ENCODE peak calls at places on chromosome 17, in ten cellular contexts. One of them, this sample, is unnamed.
A peak's percentile ranks its signal among the peaks of the same experiment; 100 is the strongest.

GRCh38 chr17:1047177-1047885 is 50.4 kb downstream of the TIMM22 start:
- DNase-seq in effector CD4-positive, alpha-beta T cell: no peak
- DNase-seq in SHP77: no peak
- DNase-seq in naive B cell: no peak
- DNase-seq in ACHN: no peak
- DNase-seq in C1 segment of cervical spinal cord: no peak
- DNase-seq in retina: peak; percentile 53
- DNase-seq in activated T-cell treated with anti-CD3 and anti-CD28 coated beads, Interleukin-2, amount 50 U/mL, for 4 hours: no peak
- DNase-seq in stimulated activated CD4-positive, alpha-beta T cell treated with anti-CD3 and anti-CD28 coated beads, Interleukin-15, amount 100 ng/mL, for 1 hour: no peak
- DNase-seq in AG04450: peak; percentile 78
- DNase-seq in this sample: no peak

GRCh38 chr17:77768475-77768874 is 190.0 kb upstream of the TNRC6C start:
- DNase-seq in stimulated activated CD4-positive, alpha-beta T cell treated with anti-CD3 and anti-CD28 coated beads, Interleukin-15, amount 100 ng/mL, for 1 hour: no peak
- DNase-seq in C1 segment of cervical spinal cord: no peak
- DNase-seq in ACHN: no peak
- DNase-seq in activated T-cell treated with anti-CD3 and anti-CD28 coated beads, Interleukin-2, amount 50 U/mL, for 4 hours: no peak
- DNase-seq in effector CD4-positive, alpha-beta T cell: no peak
- DNase-seq in SHP77: no peak
- DNase-seq in retina: no peak
- DNase-seq in AG04450: no peak
- DNase-seq in naive B cell: no peak
- DNase-seq in this sample: no peak

GRCh38 chr17:47404875-47405274 is 81.1 kb downstream of the EFCAB13 start:
- DNase-seq in effector CD4-positive, alpha-beta T cell: no peak
- DNase-seq in activated T-cell treated with anti-CD3 and anti-CD28 coated beads, Interleukin-2, amount 50 U/mL, for 4 hours: no peak
- DNase-seq in C1 segment of cervical spinal cord: no peak
- DNase-seq in AG04450: no peak
- DNase-seq in retina: no peak
- DNase-seq in ACHN: no peak
- DNase-seq in SHP77: no peak
- DNase-seq in stimulated activated CD4-positive, alpha-beta T cell treated with anti-CD3 and anti-CD28 coated beads, Interleukin-15, amount 100 ng/mL, for 1 hour: no peak
- DNase-seq in naive B cell: no peak
- DNase-seq in this sample: no peak

GRCh38 chr17:58308173-58308984 is 20.2 kb downstream of the TSPOAP1 start:
- DNase-seq in AG04450: no peak
- DNase-seq in ACHN: peak; percentile 8
- DNase-seq in retina: no peak
- DNase-seq in SHP77: peak; percentile 34
- DNase-seq in C1 segment of cervical spinal cord: no peak
- DNase-seq in naive B cell: no peak
- DNase-seq in activated T-cell treated with anti-CD3 and anti-CD28 coated beads, Interleukin-2, amount 50 U/mL, for 4 hours: no peak
- DNase-seq in stimulated activated CD4-positive, alpha-beta T cell treated with anti-CD3 and anti-CD28 coated beads, Interleukin-15, amount 100 ng/mL, for 1 hour: no peak
- DNase-seq in effector CD4-positive, alpha-beta T cell: no peak
- DNase-seq in this sample: no peak

GRCh38 chr17:75404739-75405364 is 626 bp downstream of the GRB2 start:
- DNase-seq in retina: no peak
- DNase-seq in C1 segment of cervical spinal cord: no peak
- DNase-seq in AG04450: no peak
- DNase-seq in SHP77: peak; percentile 51
- DNase-seq in naive B cell: peak; percentile 28
- DNase-seq in ACHN: peak; percentile 55
- DNase-seq in effector CD4-positive, alpha-beta T cell: peak; percentile 39
- DNase-seq in activated T-cell treated with anti-CD3 and anti-CD28 coated beads, Interleukin-2, amount 50 U/mL, for 4 hours: peak; percentile 41
- DNase-seq in stimulated activated CD4-positive, alpha-beta T cell treated with anti-CD3 and anti-CD28 coated beads, Interleukin-15, amount 100 ng/mL, for 1 hour: peak; percentile 35
- DNase-seq in this sample: peak; percentile 70

GRCh38 chr17:81069084-81069645 is 34.2 kb downstream of the BAIAP2 start:
- DNase-seq in stimulated activated CD4-positive, alpha-beta T cell treated with anti-CD3 and anti-CD28 coated beads, Interleukin-15, amount 100 ng/mL, for 1 hour: no peak
- DNase-seq in SHP77: no peak
- DNase-seq in activated T-cell treated with anti-CD3 and anti-CD28 coated beads, Interleukin-2, amount 50 U/mL, for 4 hours: no peak
- DNase-seq in retina: no peak
- DNase-seq in C1 segment of cervical spinal cord: no peak
- DNase-seq in ACHN: no peak
- DNase-seq in effector CD4-positive, alpha-beta T cell: no peak
- DNase-seq in AG04450: no peak
- DNase-seq in naive B cell: no peak
- DNase-seq in this sample: no peak

GRCh38 chr17:17826942-17827785 is 9.6 kb downstream of the SREBF1 start:
- DNase-seq in C1 segment of cervical spinal cord: no peak
- DNase-seq in activated T-cell treated with anti-CD3 and anti-CD28 coated beads, Interleukin-2, amount 50 U/mL, for 4 hours: no peak
- DNase-seq in ACHN: no peak
- DNase-seq in SHP77: no peak
- DNase-seq in naive B cell: no peak
- DNase-seq in effector CD4-positive, alpha-beta T cell: no peak
- DNase-seq in retina: no peak
- DNase-seq in AG04450: no peak
- DNase-seq in stimulated activated CD4-positive, alpha-beta T cell treated with anti-CD3 and anti-CD28 coated beads, Interleukin-15, amount 100 ng/mL, for 1 hour: no peak
- DNase-seq in this sample: no peak

GRCh38 chr17:2688351-2689342 is 22.9 kb downstream of the CLUH start:
- DNase-seq in ACHN: no peak
- DNase-seq in AG04450: no peak
- DNase-seq in effector CD4-positive, alpha-beta T cell: no peak
- DNase-seq in activated T-cell treated with anti-CD3 and anti-CD28 coated beads, Interleukin-2, amount 50 U/mL, for 4 hours: no peak
- DNase-seq in naive B cell: no peak
- DNase-seq in stimulated activated CD4-positive, alpha-beta T cell treated with anti-CD3 and anti-CD28 coated beads, Interleukin-15, amount 100 ng/mL, for 1 hour: no peak
- DNase-seq in C1 segment of cervical spinal cord: no peak
- DNase-seq in retina: peak; percentile 41
- DNase-seq in SHP77: no peak
- DNase-seq in this sample: no peak

GRCh38 chr17:31882571-31882970 is 18.9 kb downstream of the UTP6 start:
- DNase-seq in naive B cell: peak; percentile 69
- DNase-seq in C1 segment of cervical spinal cord: no peak
- DNase-seq in activated T-cell treated with anti-CD3 and anti-CD28 coated beads, Interleukin-2, amount 50 U/mL, for 4 hours: no peak
- DNase-seq in effector CD4-positive, alpha-beta T cell: no peak
- DNase-seq in stimulated activated CD4-positive, alpha-beta T cell treated with anti-CD3 and anti-CD28 coated beads, Interleukin-15, amount 100 ng/mL, for 1 hour: no peak
- DNase-seq in SHP77: no peak
- DNase-seq in retina: no peak
- DNase-seq in ACHN: no peak
- DNase-seq in AG04450: no peak
- DNase-seq in this sample: no peak

GRCh38 chr17:62780273-62780672 is 27.8 kb downstream of the MARCHF10 start:
- DNase-seq in SHP77: peak; percentile 77
- DNase-seq in retina: no peak
- DNase-seq in effector CD4-positive, alpha-beta T cell: no peak
- DNase-seq in stimulated activated CD4-positive, alpha-beta T cell treated with anti-CD3 and anti-CD28 coated beads, Interleukin-15, amount 100 ng/mL, for 1 hour: no peak
- DNase-seq in C1 segment of cervical spinal cord: no peak
- DNase-seq in naive B cell: no peak
- DNase-seq in activated T-cell treated with anti-CD3 and anti-CD28 coated beads, Interleukin-2, amount 50 U/mL, for 4 hours: no peak
- DNase-seq in AG04450: no peak
- DNase-seq in ACHN: no peak
- DNase-seq in this sample: no peak

GRCh38 chr17:36900130-36900590 is 37.1 kb upstream of the LHX1 start:
- DNase-seq in effector CD4-positive, alpha-beta T cell: no peak
- DNase-seq in naive B cell: no peak
- DNase-seq in ACHN: no peak
- DNase-seq in AG04450: no peak
- DNase-seq in C1 segment of cervical spinal cord: no peak
- DNase-seq in SHP77: no peak
- DNase-seq in retina: no peak
- DNase-seq in activated T-cell treated with anti-CD3 and anti-CD28 coated beads, Interleukin-2, amount 50 U/mL, for 4 hours: no peak
- DNase-seq in stimulated activated CD4-positive, alpha-beta T cell treated with anti-CD3 and anti-CD28 coated beads, Interleukin-15, amount 100 ng/mL, for 1 hour: no peak
- DNase-seq in this sample: no peak

GRCh38 chr17:62008294-62008693 is 56.8 kb downstream of the MED13 start:
- DNase-seq in C1 segment of cervical spinal cord: no peak
- DNase-seq in SHP77: no peak
- DNase-seq in effector CD4-positive, alpha-beta T cell: no peak
- DNase-seq in ACHN: no peak
- DNase-seq in naive B cell: no peak
- DNase-seq in stimulated activated CD4-positive, alpha-beta T cell treated with anti-CD3 and anti-CD28 coated beads, Interleukin-15, amount 100 ng/mL, for 1 hour: no peak
- DNase-seq in activated T-cell treated with anti-CD3 and anti-CD28 coated beads, Interleukin-2, amount 50 U/mL, for 4 hours: no peak
- DNase-seq in AG04450: no peak
- DNase-seq in retina: no peak
- DNase-seq in this sample: no peak

GRCh38 chr17:35555695-35556094 is 4.9 kb downstream of the SLFN14 start:
- DNase-seq in activated T-cell treated with anti-CD3 and anti-CD28 coated beads, Interleukin-2, amount 50 U/mL, for 4 hours: no peak
- DNase-seq in effector CD4-positive, alpha-beta T cell: no peak
- DNase-seq in AG04450: no peak
- DNase-seq in retina: no peak
- DNase-seq in C1 segment of cervical spinal cord: no peak
- DNase-seq in stimulated activated CD4-positive, alpha-beta T cell treated with anti-CD3 and anti-CD28 coated beads, Interleukin-15, amount 100 ng/mL, for 1 hour: no peak
- DNase-seq in naive B cell: no peak
- DNase-seq in ACHN: no peak
- DNase-seq in SHP77: no peak
- DNase-seq in this sample: no peak

GRCh38 chr17:71349908-71350600 is 770.8 kb upstream of the SOX9 start:
- DNase-seq in C1 segment of cervical spinal cord: no peak
- DNase-seq in activated T-cell treated with anti-CD3 and anti-CD28 coated beads, Interleukin-2, amount 50 U/mL, for 4 hours: no peak
- DNase-seq in SHP77: no peak
- DNase-seq in ACHN: no peak
- DNase-seq in retina: no peak
- DNase-seq in naive B cell: no peak
- DNase-seq in effector CD4-positive, alpha-beta T cell: no peak
- DNase-seq in AG04450: no peak
- DNase-seq in stimulated activated CD4-positive, alpha-beta T cell treated with anti-CD3 and anti-CD28 coated beads, Interleukin-15, amount 100 ng/mL, for 1 hour: no peak
- DNase-seq in this sample: no peak

GRCh38 chr17:64130559-64131001 is 636 bp upstream of the ERN1 start:
- DNase-seq in naive B cell: no peak
- DNase-seq in SHP77: peak; percentile 65
- DNase-seq in activated T-cell treated with anti-CD3 and anti-CD28 coated beads, Interleukin-2, amount 50 U/mL, for 4 hours: peak; percentile 47
- DNase-seq in stimulated activated CD4-positive, alpha-beta T cell treated with anti-CD3 and anti-CD28 coated beads, Interleukin-15, amount 100 ng/mL, for 1 hour: peak; percentile 34
- DNase-seq in retina: no peak
- DNase-seq in AG04450: no peak
- DNase-seq in C1 segment of cervical spinal cord: no peak
- DNase-seq in ACHN: no peak
- DNase-seq in effector CD4-positive, alpha-beta T cell: no peak
- DNase-seq in this sample: no peak

GRCh38 chr17:38430316-38430715 is 2.1 kb downstream of the ARHGAP23 start:
- DNase-seq in ACHN: no peak
- DNase-seq in C1 segment of cervical spinal cord: no peak
- DNase-seq in activated T-cell treated with anti-CD3 and anti-CD28 coated beads, Interleukin-2, amount 50 U/mL, for 4 hours: no peak
- DNase-seq in AG04450: no peak
- DNase-seq in SHP77: no peak
- DNase-seq in stimulated activated CD4-positive, alpha-beta T cell treated with anti-CD3 and anti-CD28 coated beads, Interleukin-15, amount 100 ng/mL, for 1 hour: no peak
- DNase-seq in retina: no peak
- DNase-seq in naive B cell: no peak
- DNase-seq in effector CD4-positive, alpha-beta T cell: no peak
- DNase-seq in this sample: no peak

GRCh38 chr17:48624544-48625501 is 1.3 kb downstream of the HOXB9 start:
- DNase-seq in naive B cell: no peak
- DNase-seq in SHP77: peak; percentile 45
- DNase-seq in effector CD4-positive, alpha-beta T cell: no peak
- DNase-seq in C1 segment of cervical spinal cord: no peak
- DNase-seq in stimulated activated CD4-positive, alpha-beta T cell treated with anti-CD3 and anti-CD28 coated beads, Interleukin-15, amount 100 ng/mL, for 1 hour: no peak
- DNase-seq in activated T-cell treated with anti-CD3 and anti-CD28 coated beads, Interleukin-2, amount 50 U/mL, for 4 hours: no peak
- DNase-seq in AG04450: no peak
- DNase-seq in ACHN: peak; percentile 62
- DNase-seq in retina: no peak
- DNase-seq in this sample: no peak

GRCh38 chr17:15498107-15498506 is 30.7 kb upstream of the CDRT4 start:
- DNase-seq in C1 segment of cervical spinal cord: no peak
- DNase-seq in AG04450: no peak
- DNase-seq in retina: no peak
- DNase-seq in effector CD4-positive, alpha-beta T cell: no peak
- DNase-seq in ACHN: peak; percentile 27
- DNase-seq in naive B cell: no peak
- DNase-seq in SHP77: peak; percentile 19
- DNase-seq in stimulated activated CD4-positive, alpha-beta T cell treated with anti-CD3 and anti-CD28 coated beads, Interleukin-15, amount 100 ng/mL, for 1 hour: no peak
- DNase-seq in activated T-cell treated with anti-CD3 and anti-CD28 coated beads, Interleukin-2, amount 50 U/mL, for 4 hours: no peak
- DNase-seq in this sample: no peak

GRCh38 chr17:31697838-31698237 is 161.2 kb downstream of the COPRS start:
- DNase-seq in stimulated activated CD4-positive, alpha-beta T cell treated with anti-CD3 and anti-CD28 coated beads, Interleukin-15, amount 100 ng/mL, for 1 hour: no peak
- DNase-seq in ACHN: no peak
- DNase-seq in C1 segment of cervical spinal cord: no peak
- DNase-seq in retina: peak; percentile 27
- DNase-seq in activated T-cell treated with anti-CD3 and anti-CD28 coated beads, Interleukin-2, amount 50 U/mL, for 4 hours: no peak
- DNase-seq in SHP77: no peak
- DNase-seq in effector CD4-positive, alpha-beta T cell: no peak
- DNase-seq in AG04450: no peak
- DNase-seq in naive B cell: no peak
- DNase-seq in this sample: no peak

GRCh38 chr17:82367724-82368524 is 3.6 kb upstream of the UTS2R start:
- DNase-seq in stimulated activated CD4-positive, alpha-beta T cell treated with anti-CD3 and anti-CD28 coated beads, Interleukin-15, amount 100 ng/mL, for 1 hour: no peak
- DNase-seq in C1 segment of cervical spinal cord: no peak
- DNase-seq in ACHN: peak; percentile 8
- DNase-seq in SHP77: peak; percentile 33
- DNase-seq in AG04450: no peak
- DNase-seq in retina: no peak
- DNase-seq in effector CD4-positive, alpha-beta T cell: no peak
- DNase-seq in activated T-cell treated with anti-CD3 and anti-CD28 coated beads, Interleukin-2, amount 50 U/mL, for 4 hours: no peak
- DNase-seq in naive B cell: no peak
- DNase-seq in this sample: no peak

GRCh38 chr17:74751210-74751529 is 2.7 kb downstream of the NHERF1 start:
- DNase-seq in naive B cell: no peak
- DNase-seq in AG04450: no peak
- DNase-seq in C1 segment of cervical spinal cord: no peak
- DNase-seq in stimulated activated CD4-positive, alpha-beta T cell treated with anti-CD3 and anti-CD28 coated beads, Interleukin-15, amount 100 ng/mL, for 1 hour: no peak
- DNase-seq in effector CD4-positive, alpha-beta T cell: no peak
- DNase-seq in ACHN: no peak
- DNase-seq in retina: no peak
- DNase-seq in activated T-cell treated with anti-CD3 and anti-CD28 coated beads, Interleukin-2, amount 50 U/mL, for 4 hours: no peak
- DNase-seq in SHP77: no peak
- DNase-seq in this sample: no peak

GRCh38 chr17:43676471-43676870 is 14.7 kb upstream of the MEOX1 start:
- DNase-seq in naive B cell: no peak
- DNase-seq in SHP77: no peak
- DNase-seq in retina: no peak
- DNase-seq in activated T-cell treated with anti-CD3 and anti-CD28 coated beads, Interleukin-2, amount 50 U/mL, for 4 hours: no peak
- DNase-seq in AG04450: no peak
- DNase-seq in stimulated activated CD4-positive, alpha-beta T cell treated with anti-CD3 and anti-CD28 coated beads, Interleukin-15, amount 100 ng/mL, for 1 hour: no peak
- DNase-seq in C1 segment of cervical spinal cord: no peak
- DNase-seq in effector CD4-positive, alpha-beta T cell: no peak
- DNase-seq in ACHN: peak; percentile 25
- DNase-seq in this sample: no peak

GRCh38 chr17:17505151-17505550 is 9.0 kb upstream of the RASD1 start:
- DNase-seq in retina: no peak
- DNase-seq in SHP77: no peak
- DNase-seq in naive B cell: no peak
- DNase-seq in effector CD4-positive, alpha-beta T cell: no peak
- DNase-seq in activated T-cell treated with anti-CD3 and anti-CD28 coated beads, Interleukin-2, amount 50 U/mL, for 4 hours: no peak
- DNase-seq in AG04450: no peak
- DNase-seq in ACHN: no peak
- DNase-seq in C1 segment of cervical spinal cord: no peak
- DNase-seq in stimulated activated CD4-positive, alpha-beta T cell treated with anti-CD3 and anti-CD28 coated beads, Interleukin-15, amount 100 ng/mL, for 1 hour: no peak
- DNase-seq in this sample: no peak

GRCh38 chr17:44786551-44787081 is 27.8 kb downstream of the ADAM11 start:
- DNase-seq in SHP77: no peak
- DNase-seq in naive B cell: no peak
- DNase-seq in C1 segment of cervical spinal cord: no peak
- DNase-seq in AG04450: no peak
- DNase-seq in retina: no peak
- DNase-seq in stimulated activated CD4-positive, alpha-beta T cell treated with anti-CD3 and anti-CD28 coated beads, Interleukin-15, amount 100 ng/mL, for 1 hour: no peak
- DNase-seq in effector CD4-positive, alpha-beta T cell: no peak
- DNase-seq in activated T-cell treated with anti-CD3 and anti-CD28 coated beads, Interleukin-2, amount 50 U/mL, for 4 hours: no peak
- DNase-seq in ACHN: no peak
- DNase-seq in this sample: no peak

GRCh38 chr17:13010959-13011358 is 6.9 kb downstream of the ELAC2 start:
- DNase-seq in activated T-cell treated with anti-CD3 and anti-CD28 coated beads, Interleukin-2, amount 50 U/mL, for 4 hours: no peak
- DNase-seq in ACHN: no peak
- DNase-seq in naive B cell: no peak
- DNase-seq in AG04450: no peak
- DNase-seq in stimulated activated CD4-positive, alpha-beta T cell treated with anti-CD3 and anti-CD28 coated beads, Interleukin-15, amount 100 ng/mL, for 1 hour: no peak
- DNase-seq in C1 segment of cervical spinal cord: no peak
- DNase-seq in retina: no peak
- DNase-seq in SHP77: no peak
- DNase-seq in effector CD4-positive, alpha-beta T cell: no peak
- DNase-seq in this sample: no peak

GRCh38 chr17:77930780-77931768 is 27.4 kb upstream of the TNRC6C start:
- DNase-seq in ACHN: no peak
- DNase-seq in effector CD4-positive, alpha-beta T cell: no peak
- DNase-seq in activated T-cell treated with anti-CD3 and anti-CD28 coated beads, Interleukin-2, amount 50 U/mL, for 4 hours: no peak
- DNase-seq in stimulated activated CD4-positive, alpha-beta T cell treated with anti-CD3 and anti-CD28 coated beads, Interleukin-15, amount 100 ng/mL, for 1 hour: no peak
- DNase-seq in AG04450: no peak
- DNase-seq in C1 segment of cervical spinal cord: no peak
- DNase-seq in SHP77: no peak
- DNase-seq in retina: peak; percentile 66
- DNase-seq in naive B cell: no peak
- DNase-seq in this sample: no peak

GRCh38 chr17:21140911-21141310 is 14.1 kb downstream of the DHRS7B start:
- DNase-seq in ACHN: no peak
- DNase-seq in effector CD4-positive, alpha-beta T cell: no peak
- DNase-seq in retina: no peak
- DNase-seq in naive B cell: no peak
- DNase-seq in SHP77: no peak
- DNase-seq in AG04450: no peak
- DNase-seq in C1 segment of cervical spinal cord: no peak
- DNase-seq in stimulated activated CD4-positive, alpha-beta T cell treated with anti-CD3 and anti-CD28 coated beads, Interleukin-15, amount 100 ng/mL, for 1 hour: no peak
- DNase-seq in activated T-cell treated with anti-CD3 and anti-CD28 coated beads, Interleukin-2, amount 50 U/mL, for 4 hours: no peak
- DNase-seq in this sample: no peak

GRCh38 chr17:69602969-69603368 is 188.5 kb downstream of the MAP2K6 start:
- DNase-seq in effector CD4-positive, alpha-beta T cell: no peak
- DNase-seq in retina: no peak
- DNase-seq in stimulated activated CD4-positive, alpha-beta T cell treated with anti-CD3 and anti-CD28 coated beads, Interleukin-15, amount 100 ng/mL, for 1 hour: no peak
- DNase-seq in ACHN: no peak
- DNase-seq in SHP77: no peak
- DNase-seq in naive B cell: no peak
- DNase-seq in activated T-cell treated with anti-CD3 and anti-CD28 coated beads, Interleukin-2, amount 50 U/mL, for 4 hours: no peak
- DNase-seq in C1 segment of cervical spinal cord: no peak
- DNase-seq in AG04450: no peak
- DNase-seq in this sample: peak; percentile 43